ENCODE peak calls at places on chromosome 10, in six cellular contexts. E is esophagus squamous epithelium, N is endodermal cell, Z is IMR-90, R is GM23338, W is K562. A is an unnamed sample. For H3K27me3, the result is how much of the 10 kb centered on the place peaks cover.

GRCh38 chr10:34670101-34670500 is 145.0 kb downstream of the PARD3 start:
- DNase-seq in N (no peak), E (no peak), Z (no peak), R (peak), W (no peak), A (no peak)

GRCh38 chr10:84783386-84783785 is 455.0 kb downstream of the CCSER2 start:
- DNase-seq in E (no peak), Z (no peak), R (peak), W (peak), N (peak), A (no peak)

GRCh38 chr10:3172081-3172445 is 519 bp downstream of the PITRM1 start:
- DNase-seq in W (peak), Z (peak), E (no peak), N (no peak), R (peak), A (no peak)

GRCh38 chr10:93703066-93703465 is 674 bp upstream of the FRA10AC1 start:
- DNase-seq in E (no peak), R (no peak), N (no peak), W (no peak), Z (peak), A (no peak)

GRCh38 chr10:129193148-129193547 is 273.9 kb upstream of the MGMT start:
- DNase-seq in W (no peak), Z (no peak), N (no peak), E (no peak), R (peak), A (no peak)

GRCh38 chr10:110664483-110665420 is 20.6 kb downstream of the RBM20 start:
- DNase-seq in W (peak), E (no peak), N (peak), Z (peak), R (no peak), A (no peak)

GRCh38 chr10:124738441-124738840 is 5.7 kb downstream of the FAM53B start:
- DNase-seq in R (no peak), E (no peak), W (no peak), N (peak), Z (no peak), A (no peak)

GRCh38 chr10:43113201-43113893 is 24.9 kb upstream of the CSGALNACT2 start:
- DNase-seq in Z (no peak), N (no peak), W (no peak), E (no peak), R (no peak), A (no peak)

GRCh38 chr10:127354992-127355391 is 158.6 kb upstream of the INSYN2A start:
- DNase-seq in E (no peak), W (no peak), R (no peak), Z (no peak), N (no peak), A (no peak)

GRCh38 chr10:21399392-21400015 is 126.0 kb downstream of the SKIDA1 start:
- DNase-seq in N (no peak), W (no peak), E (no peak), R (no peak), Z (peak), A (no peak)

GRCh38 chr10:44925224-44925623 is 14.1 kb downstream of the TMEM72 start:
- DNase-seq in E (no peak), N (peak), Z (peak), R (peak), W (peak), A (no peak)

GRCh38 chr10:31774291-31774900 is 154.2 kb downstream of the ARHGAP12 start:
- DNase-seq in N (no peak), E (no peak), Z (peak), W (no peak), R (peak), A (no peak)

GRCh38 chr10:77070892-77071595 is 566.6 kb downstream of the KCNMA1 start:
- DNase-seq in R (no peak), W (no peak), Z (no peak), E (no peak), N (no peak), A (no peak)

GRCh38 chr10:59880976-59881510 is 25.3 kb downstream of the CCDC6 start:
- DNase-seq in R (no peak), Z (no peak), W (peak), E (no peak), N (no peak), A (no peak)

GRCh38 chr10:549391-549790 is 140.1 kb downstream of the DIP2C start:
- DNase-seq in N (no peak), Z (no peak), E (no peak), W (no peak), R (no peak), A (no peak)

GRCh38 chr10:35819011-35819410 is 176.9 kb upstream of the FZD8 start:
- DNase-seq in E (no peak), R (no peak), W (no peak), N (no peak), Z (no peak), A (no peak)

GRCh38 chr10:50937230-50937907 is 51.9 kb upstream of the A1CF start:
- DNase-seq in R (peak), E (no peak), W (peak), Z (peak), N (no peak), A (no peak)

GRCh38 chr10:100020883-100021248 is 11.1 kb upstream of the DNMBP start:
- DNase-seq in N (no peak), R (peak), E (no peak), W (no peak), Z (no peak), A (no peak)

GRCh38 chr10:132883391-132883881 is 58.9 kb downstream of the CFAP46 start:
- DNase-seq in E (no peak), N (no peak), W (no peak), Z (peak), R (no peak), A (no peak)

GRCh38 chr10:6204063-6204340 is 1.3 kb downstream of the PFKFB3 start:
- DNase-seq in R (peak), E (no peak), Z (no peak), N (peak), W (no peak), A (peak)

GRCh38 chr10:804191-804781 is 114.8 kb upstream of the DIP2C start:
- DNase-seq in N (peak), R (no peak), E (no peak), Z (peak), W (no peak), A (no peak)

GRCh38 chr10:44478040-44478439 is 93.1 kb upstream of the CXCL12 start:
- DNase-seq in E (no peak), R (no peak), Z (peak), N (no peak), W (peak), A (no peak)

GRCh38 chr10:10477859-10478258 is 539.8 kb upstream of the CELF2 start:
- DNase-seq in R (no peak), N (no peak), E (no peak), Z (peak), W (no peak), A (no peak)

GRCh38 chr10:16856567-16856966 is 39.3 kb upstream of the RSU1 start:
- DNase-seq in N (no peak), R (peak), Z (no peak), W (peak), E (no peak), A (no peak)

GRCh38 chr10:88553116-88553752 is 29.9 kb downstream of the RNLS start:
- DNase-seq in R (peak), W (peak), Z (peak), N (peak), E (no peak), A (no peak)

GRCh38 chr10:28928484-28928883 is 251.2 kb downstream of the BAMBI start:
- DNase-seq in E (no peak), Z (no peak), W (no peak), R (no peak), N (no peak), A (no peak)

GRCh38 chr10:4385491-4385890 is 440.5 kb upstream of the AKR1E2 start:
- DNase-seq in E (no peak), Z (no peak), W (no peak), N (no peak), R (no peak), A (no peak)

GRCh38 chr10:59907918-59908807 is 1.8 kb upstream of the CCDC6 start:
- DNase-seq in N (peak), Z (peak), E (no peak), R (peak), W (peak), A (no peak)

GRCh38 chr10:51528527-51528926 is 170.9 kb downstream of the CSTF2T start:
- DNase-seq in E (no peak), Z (no peak), N (no peak), W (no peak), R (no peak), A (no peak)

GRCh38 chr10:98411166-98411565 is 3.8 kb downstream of the PYROXD2 start:
- DNase-seq in R (no peak), Z (no peak), E (no peak), N (no peak), W (no peak), A (no peak)

GRCh38 chr10:27746364-27747095 is 911 bp upstream of the MKX start:
- DNase-seq in E (no peak), N (peak), W (no peak), R (peak), Z (no peak), A (no peak)

GRCh38 chr10:32942081-32942480 is 15.9 kb downstream of the ITGB1 start:
- DNase-seq in W (no peak), Z (no peak), R (no peak), E (no peak), N (no peak), A (no peak)

GRCh38 chr10:63765126-63765525 is 243.9 kb downstream of the REEP3 start:
- DNase-seq in Z (peak), N (no peak), E (no peak), W (no peak), R (no peak), A (no peak)

GRCh38 chr10:676178-676577 is 13.3 kb downstream of the DIP2C start:
- DNase-seq in R (no peak), Z (no peak), N (peak), W (no peak), E (no peak), A (no peak)

GRCh38 chr10:111186385-111186784 is 109.6 kb downstream of the ADRA2A start:
- DNase-seq in N (no peak), W (no peak), R (no peak), Z (no peak), E (no peak), A (no peak)

GRCh38 chr10:11678074-11678793 is 63.9 kb upstream of the ECHDC3 start:
- DNase-seq in N (no peak), R (no peak), E (no peak), Z (no peak), W (no peak), A (no peak)

GRCh38 chr10:19505320-19506092 is 310.7 kb upstream of the PLXDC2 start:
- DNase-seq in N (no peak), Z (no peak), E (no peak), W (no peak), R (no peak), A (no peak)

GRCh38 chr10:129740532-129741279 is 223.4 kb downstream of the EBF3 start:
- DNase-seq in E (no peak), W (no peak), N (peak), R (no peak), Z (no peak), A (no peak)

DNA sequence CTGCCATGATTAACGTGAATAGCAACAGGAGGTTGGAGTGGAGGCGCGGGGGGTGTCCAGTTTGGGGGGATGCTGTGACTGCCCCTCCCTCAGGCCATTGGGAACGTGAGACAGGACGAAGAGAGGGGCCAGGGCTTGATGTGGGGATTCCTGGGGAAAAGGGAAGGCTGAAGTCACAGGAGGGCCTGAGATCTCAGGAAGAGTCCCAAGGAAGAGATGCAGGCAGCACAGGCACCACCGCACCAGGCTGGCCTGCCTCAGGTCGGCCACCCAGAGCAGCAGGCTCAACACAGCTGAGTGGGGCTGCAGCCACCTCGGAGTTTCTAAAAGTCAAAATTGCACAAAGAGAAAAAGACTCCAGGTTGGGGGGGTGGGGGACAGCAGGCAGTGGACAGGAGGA is 86.7 kb downstream of the SLIT1 start:
- DNase-seq in W (no peak), R (no peak), E (no peak), Z (no peak), N (no peak), A (no peak)
- H3K27me3 ChIP-seq in W (under half), R (under half), E (half or more), Z (half or more), N (under half), A (under half)

DNA sequence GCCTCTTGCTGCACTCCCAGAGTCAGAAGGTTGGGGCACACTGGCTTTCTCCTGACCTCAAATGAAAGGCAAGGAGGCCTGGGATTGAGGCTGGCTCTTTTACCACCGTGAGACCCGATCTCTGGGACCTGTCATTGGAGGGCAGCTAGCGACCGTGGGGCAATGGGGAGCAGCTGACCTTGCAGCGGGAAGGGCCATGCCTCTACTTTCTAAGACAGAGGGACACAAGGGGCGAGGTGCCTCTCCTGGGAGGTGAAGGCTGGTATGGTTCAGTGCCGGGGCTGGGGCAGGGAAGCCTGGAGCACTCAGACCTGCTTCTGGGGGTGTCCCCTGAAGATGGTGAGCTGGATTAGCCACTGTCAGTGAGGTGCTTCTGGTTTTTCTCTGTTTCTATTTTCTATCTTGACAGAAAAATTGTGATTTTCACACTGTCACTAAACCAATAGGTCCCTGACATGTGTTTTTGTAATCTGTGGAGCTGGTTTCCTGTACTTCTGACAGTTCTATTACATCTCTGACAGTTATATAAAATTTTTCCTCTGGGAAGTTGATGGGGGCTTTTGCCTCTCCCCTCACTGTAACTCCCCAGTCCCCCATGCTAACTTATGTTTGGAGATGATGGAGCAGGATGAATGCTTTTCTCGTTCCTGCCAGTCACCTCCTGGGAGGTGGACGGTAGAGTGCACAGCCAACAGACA is 340.8 kb downstream of the RPS24 start:
- DNase-seq in W (no peak), N (no peak), E (no peak), Z (no peak), R (no peak), A (no peak)
- H3K27ac ChIP-seq in W (no peak), N (no peak), E (no peak), Z (no peak), R (no peak), A (no peak)

DNA sequence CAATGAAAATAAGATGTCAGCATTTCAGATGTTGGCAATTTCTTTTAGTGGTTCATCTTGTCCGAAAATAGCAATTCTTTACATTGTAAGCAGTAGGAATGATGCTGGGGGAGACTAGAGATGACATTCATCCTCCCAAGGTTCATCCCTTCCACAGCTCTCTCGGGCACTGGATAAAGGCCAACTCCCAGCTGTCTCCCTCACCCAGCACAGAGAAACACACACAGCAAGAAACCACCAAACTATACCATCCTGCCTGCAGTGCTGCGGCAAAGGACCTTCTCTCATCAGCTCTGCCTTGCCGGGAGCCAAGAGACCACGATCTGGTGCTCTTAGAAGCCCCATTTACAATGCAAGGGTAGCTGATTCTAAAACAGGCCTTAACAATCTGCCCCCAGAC is 5.0 kb downstream of the FGFR2 start:
- DNase-seq in W (no peak), R (no peak), E (no peak), N (no peak), Z (no peak), A (no peak)
- H3K27me3 ChIP-seq in W (under half), R (under half), E (under half), N (half or more), Z (under half), A (under half)

GRCh38 chr10:74927701-74928100 is 101.3 kb downstream of the KAT6B start:
- DNase-seq in N (no peak), E (no peak), Z (peak), R (no peak), W (no peak), A (no peak)

GRCh38 chr10:74923556-74923955 is 97.2 kb downstream of the KAT6B start:
- DNase-seq in N (peak), W (peak), R (peak), Z (no peak), E (no peak), A (no peak)

GRCh38 chr10:74924251-74924954 is 98.0 kb downstream of the KAT6B start:
- DNase-seq in Z (peak), E (no peak), R (peak), W (no peak), N (no peak), A (no peak)

GRCh38 chr10:74926791-74927585 is 100.6 kb downstream of the KAT6B start:
- DNase-seq in R (no peak), E (no peak), N (no peak), Z (no peak), W (no peak), A (no peak)

GRCh38 chr10:74925716-74926115 is 99.3 kb downstream of the KAT6B start:
- DNase-seq in N (no peak), W (no peak), E (no peak), Z (no peak), R (no peak), A (no peak)
- H3K27ac ChIP-seq in N (no peak), W (no peak), E (peak), Z (peak), R (no peak), A (no peak)

A was measured in effector memory CD4-positive, alpha-beta T cell.